ENCODE peak calls at places on chromosome 1, in six cellular contexts. U is transverse colon, M is HCT116, A is adrenal gland, W is testis, S is upper lobe of left lung. P is an unnamed sample.

GRCh38 chr1:147618077-147618569 is 52.2 kb downstream of the ACP6 start:
- DNase-seq in A (no peak), W (no peak), S (no peak), M (no peak), U (no peak), P (no peak)

GRCh38 chr1:227728059-227728891 is 6.8 kb downstream of the JMJD4 start:
- DNase-seq in W (peak; percentile 83), U (peak; percentile 91), S (peak; percentile 83), M (peak; percentile 57), A (peak; percentile 87), P (peak; percentile 88)

GRCh38 chr1:108862698-108863477 is 6.0 kb upstream of the AKNAD1 start:
- DNase-seq in S (no peak), U (no peak), A (no peak), M (no peak), W (no peak), P (no peak)

GRCh38 chr1:52503706-52504105 is 49.2 kb downstream of the TUT4 start:
- DNase-seq in M (no peak), W (no peak), U (no peak), A (no peak), S (no peak), P (no peak)

GRCh38 chr1:36323636-36324321 is at the start of gene EVA1B:
- DNase-seq in M (no peak), W (peak; percentile 77), S (peak; percentile 89), U (peak; percentile 79), A (peak; percentile 76), P (peak; percentile 94)

GRCh38 chr1:65734976-65735375 is 57.7 kb upstream of the PDE4B start:
- DNase-seq in M (no peak), U (no peak), A (no peak), S (no peak), W (no peak), P (no peak)

GRCh38 chr1:160101037-160101716 is 2.8 kb upstream of the IGSF8 start:
- DNase-seq in S (peak; percentile 86), U (peak; percentile 78), M (peak; percentile 64), A (peak; percentile 83), W (peak; percentile 90), P (peak; percentile 96)

GRCh38 chr1:75514270-75514669 is 96.6 kb downstream of the SLC44A5 start:
- DNase-seq in U (no peak), S (no peak), M (no peak), W (no peak), A (no peak), P (no peak)

GRCh38 chr1:40059292-40059959 is 18.9 kb downstream of the CAP1 start:
- DNase-seq in U (peak; percentile 33), A (no peak), S (no peak), M (no peak), W (no peak), P (no peak)

DNA sequence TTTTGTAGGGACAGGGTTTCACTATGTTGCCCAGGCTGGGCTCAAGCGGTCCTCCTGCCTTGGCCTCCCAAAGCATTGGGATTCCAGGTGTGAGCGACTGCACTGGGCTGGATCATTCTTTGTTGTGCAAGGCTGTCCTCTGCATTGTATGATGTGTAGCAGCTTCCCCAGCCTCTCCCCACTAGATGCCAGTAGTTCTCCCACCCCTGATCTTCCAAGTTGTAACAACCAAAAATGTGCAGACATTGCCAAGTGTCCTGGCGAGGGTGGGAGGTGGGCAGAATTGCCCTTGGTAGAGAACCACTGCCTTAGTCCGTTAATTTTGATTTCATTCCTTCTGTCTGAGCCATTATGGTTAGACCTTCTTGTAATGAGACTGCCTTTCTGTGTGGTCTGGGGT is 7.2 kb downstream of the GALNT2 start:
- DNase-seq in S (no peak), A (no peak), W (peak; percentile 48), M (no peak), U (no peak), P (peak; percentile 33)
- H3K4me1 ChIP-seq in S (peaks cover 21% of the 10 kb centered on the region), A (peaks cover 22% of the 10 kb centered on the region), W (peaks cover 28% of the 10 kb centered on the region), M (no peaks in the 10 kb centered on the region), U (peaks cover 13% of the 10 kb centered on the region), P (peaks cover 42% of the 10 kb centered on the region)

DNA sequence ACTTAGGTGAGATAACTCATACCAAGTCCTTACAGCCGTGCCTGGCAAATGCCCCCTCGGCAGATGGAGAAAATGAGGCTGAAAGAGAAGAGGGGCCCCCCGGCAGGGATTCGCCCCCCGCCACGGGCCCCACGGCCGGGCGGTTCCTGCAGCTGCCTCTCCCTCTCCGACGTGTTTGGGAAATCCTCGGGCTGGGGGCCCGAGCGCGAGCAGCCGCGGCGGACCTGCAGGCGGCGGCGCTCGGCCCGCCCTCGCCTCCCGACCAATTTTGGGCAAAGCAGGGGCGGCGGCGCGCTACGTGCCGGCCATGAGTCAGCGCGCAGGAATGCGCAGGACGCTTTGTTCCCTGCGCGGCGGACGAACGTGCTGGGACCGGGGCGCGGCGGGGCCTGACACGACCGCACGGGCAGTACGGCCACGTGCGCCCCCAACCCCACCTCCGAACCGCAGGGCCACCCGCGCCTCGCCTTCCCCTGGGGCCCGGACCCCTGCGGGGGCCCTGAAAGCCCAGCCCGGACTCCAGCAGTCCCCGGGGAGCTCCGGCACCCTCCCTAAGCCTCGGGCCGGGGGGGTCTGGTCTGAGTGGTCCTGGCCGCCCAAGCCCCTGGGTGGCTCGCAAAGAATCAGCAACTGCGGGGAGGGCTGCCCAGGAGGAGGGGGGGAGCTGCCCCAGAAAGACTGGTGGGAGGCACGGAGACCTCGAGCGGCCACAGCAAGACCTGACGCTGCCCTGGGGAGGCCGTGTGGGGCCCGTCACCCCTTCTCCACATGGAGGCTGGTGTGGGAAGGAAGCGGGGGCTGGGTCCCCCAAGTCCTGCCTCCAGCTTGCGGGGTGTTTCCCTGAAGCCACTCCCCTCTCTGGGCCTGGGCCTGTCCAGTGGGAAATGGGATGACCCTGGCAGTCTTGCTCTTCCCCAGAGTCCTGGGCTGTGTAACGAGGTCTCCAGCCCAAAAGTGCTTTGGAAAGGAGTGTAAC is 11.9 kb upstream of the EDN2 start:
- DNase-seq in M (peak; percentile 73), A (peak; percentile 73), W (peak; percentile 85), U (peak; percentile 89), S (peak; percentile 91), P (peak; percentile 97)
- TF ChIP-seq POLR2A in M (no peak), A (no peak), W (no peak), U (peak; percentile 32), S (peak; percentile 83), P (peak; percentile 58)

GRCh38 chr1:11701551-11701961 is 10.0 kb downstream of the DRAXIN start:
- DNase-seq in M (no peak), W (peak; percentile 28), U (no peak), A (peak; percentile 68), S (no peak), P (no peak)
- H3K4me3 ChIP-seq in M (no peak overlapping the region), W (no peak overlapping the region), U (no peak overlapping the region), A (no peak overlapping the region), S (no peak overlapping the region), P (no peak overlapping the region)

GRCh38 chr1:177525176-177525575 is 354.4 kb downstream of the BRINP2 start:
- DNase-seq in W (no peak), S (no peak), U (no peak), A (no peak), M (no peak), P (no peak)
- H3K4me1 ChIP-seq in W (no peaks in the 10 kb centered on the region), S (no peaks in the 10 kb centered on the region), U (no peaks in the 10 kb centered on the region), A (no peaks in the 10 kb centered on the region), M (no peaks in the 10 kb centered on the region), P (no peaks in the 10 kb centered on the region)

GRCh38 chr1:26788836-26789611 is 1.3 kb downstream of the PIGV start:
- DNase-seq in U (peak; percentile 91), M (peak; percentile 76), A (peak; percentile 88), W (peak; percentile 91), S (peak; percentile 93), P (peak; percentile 96)
- TF ChIP-seq POLR2A in U (no peak), M (peak; percentile 36), A (peak; percentile 6), W (no peak), S (no peak), P (no peak)

GRCh38 chr1:3064901-3065300 is 4.1 kb upstream of the PRDM16 start:
- DNase-seq in W (no peak), U (no peak), A (no peak), S (peak; percentile 12), M (no peak), P (peak; percentile 35)

GRCh38 chr1:3064296-3064850 is 4.6 kb upstream of the PRDM16 start:
- DNase-seq in S (peak; percentile 15), M (no peak), W (no peak), U (no peak), A (no peak), P (peak; percentile 56)

GRCh38 chr1:3062616-3063378 is 6.2 kb upstream of the PRDM16 start:
- DNase-seq in A (no peak), W (no peak), S (no peak), U (no peak), M (no peak), P (peak; percentile 59)

GRCh38 chr1:3061981-3062615 is 6.9 kb upstream of the PRDM16 start:
- DNase-seq in U (no peak), S (no peak), W (no peak), M (no peak), A (no peak), P (peak; percentile 45)

GRCh38 chr1:3063379-3064295 is 5.4 kb upstream of the PRDM16 start:
- DNase-seq in M (no peak), A (no peak), S (peak; percentile 7), W (no peak), U (peak; percentile 6), P (peak; percentile 56)
- H3K4me3 ChIP-seq in M (no peak overlapping the region), A (no peak overlapping the region), S (no peak overlapping the region), W (peak overlapping the region; percentile 51), U (peak overlapping the region; percentile 19), P (peak overlapping the region; percentile 25)

GRCh38 chr1:59383963-59384362 is 87.1 kb downstream of the FGGY start:
- DNase-seq in M (no peak), U (no peak), A (no peak), W (no peak), S (no peak), P (no peak)

GRCh38 chr1:59378621-59379020 is 81.7 kb downstream of the FGGY start:
- DNase-seq in W (no peak), M (no peak), S (no peak), A (no peak), U (no peak), P (no peak)

GRCh38 chr1:59377350-59377904 is 80.5 kb downstream of the FGGY start:
- DNase-seq in W (no peak), A (no peak), U (no peak), S (no peak), M (no peak), P (no peak)

GRCh38 chr1:59375321-59376220 is 78.7 kb downstream of the FGGY start:
- DNase-seq in M (no peak), W (no peak), A (no peak), U (no peak), S (no peak), P (no peak)

DNA sequence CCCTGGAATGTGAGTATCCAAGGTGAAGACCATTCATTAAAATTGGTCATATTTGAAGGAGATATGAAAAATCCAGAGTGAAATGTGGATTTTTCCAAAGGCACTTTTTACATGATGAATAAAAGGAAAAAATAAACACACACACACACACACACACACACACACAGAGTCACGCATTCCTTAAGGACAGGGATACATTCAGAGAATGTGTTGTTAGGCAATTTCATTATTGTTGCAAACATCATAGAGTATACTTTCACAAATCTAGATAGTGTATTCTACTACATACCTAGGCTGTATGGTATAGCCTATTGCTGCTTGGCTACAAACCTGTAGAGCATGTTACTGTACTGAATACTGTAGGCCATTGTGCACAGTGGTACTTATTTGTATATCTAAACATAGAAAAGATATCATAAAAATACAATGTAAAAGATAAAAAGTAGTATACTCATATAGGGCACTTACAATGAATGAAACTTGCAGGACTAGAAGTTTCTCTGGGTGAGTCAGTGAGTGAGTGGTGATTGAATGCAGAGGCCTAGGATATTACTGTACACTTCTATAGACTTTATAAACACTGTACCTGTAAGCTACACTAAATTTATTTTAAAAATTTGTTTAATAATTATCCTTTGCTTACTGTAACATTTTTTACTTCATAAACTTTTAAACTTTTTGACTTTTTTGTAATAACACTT is 82.3 kb downstream of the FGGY start:
- DNase-seq in A (no peak), S (no peak), M (no peak), U (no peak), W (no peak), P (no peak)
- H3K4me1 ChIP-seq in A (no peaks in the 10 kb centered on the region), S (no peaks in the 10 kb centered on the region), M (peaks cover 7% of the 10 kb centered on the region), U (no peaks in the 10 kb centered on the region), W (no peaks in the 10 kb centered on the region), P (no peaks in the 10 kb centered on the region)

GRCh38 chr1:161307230-161307768 is 2.5 kb downstream of the MPZ start:
- DNase-seq in U (no peak), W (no peak), A (peak; percentile 27), M (no peak), S (no peak), P (no peak)
- TF ChIP-seq POLR2A in U (no peak), W (no peak), A (no peak), M (no peak), S (no peak), P (no peak)

P was measured in sigmoid colon.